ENCODE peak calls at places on chromosomes 3 and 15, in five cellular contexts. N is A549, H is K562, V is GM12878, K is HepG2. D is an unnamed sample.

GRCh38 chr15:70259030-70259424 is 161.3 kb upstream of the TLE3 start:
- DNase-seq in N (no peak), H (peak; percentile 49), V (no peak), K (no peak), D (no peak)

GRCh38 chr15:67839358-67839928 is 402 bp downstream of the RNU6-1 start:
- DNase-seq in N (peak; percentile 76), H (peak; percentile 68), V (no peak), K (peak; percentile 40), D (no peak)

GRCh38 chr15:57820119-57820518 is 113.6 kb downstream of the POLR2M start:
- DNase-seq in N (no peak), H (no peak), V (no peak), K (no peak), D (no peak)

GRCh38 chr15:48385431-48385830 is 54.2 kb downstream of the DUT start:
- DNase-seq in N (no peak), H (no peak), V (no peak), K (no peak), D (no peak)

GRCh38 chr15:58039260-58040035 is 26.1 kb downstream of the ALDH1A2 start:
- DNase-seq in N (no peak), H (no peak), V (no peak), K (no peak), D (no peak)

GRCh38 chr3:50333744-50334328 is 5.8 kb upstream of the TUSC2 start:
- DNase-seq in N (no peak), H (no peak), V (no peak), K (no peak), D (no peak)

GRCh38 chr3:16113704-16114103 is 60.8 kb upstream of the GALNT15 start:
- DNase-seq in N (peak; percentile 12), H (no peak), V (no peak), K (no peak), D (no peak)

GRCh38 chr3:157136647-157137387 is 23.1 kb downstream of the CCNL1 start:
- DNase-seq in N (no peak), H (no peak), V (no peak), K (peak; percentile 82), D (no peak)

GRCh38 chr3:101979033-101979432 is 129.7 kb downstream of the NFKBIZ start:
- DNase-seq in N (no peak), H (no peak), V (no peak), K (no peak), D (no peak)

GRCh38 chr15:65058394-65059368 is 9.1 kb downstream of the RASL12 start:
- DNase-seq in N (no peak), H (no peak), V (no peak), K (peak; percentile 33), D (no peak)

GRCh38 chr3:140771030-140771677 is 93.3 kb downstream of the TRIM42 start:
- DNase-seq in N (no peak), H (no peak), V (no peak), K (no peak), D (no peak)

GRCh38 chr3:123658118-123658859 is 73.4 kb upstream of the HACD2 start:
- DNase-seq in N (no peak), H (no peak), V (no peak), K (no peak), D (no peak)

GRCh38 chr15:50140097-50140496 is 21.1 kb upstream of the ATP8B4 start:
- DNase-seq in N (no peak), H (no peak), V (no peak), K (no peak), D (no peak)

GRCh38 chr3:170745211-170745718 is 124.7 kb downstream of the RPL22L1 start:
- DNase-seq in N (no peak), H (no peak), V (no peak), K (no peak), D (no peak)

GRCh38 chr3:71258116-71258515 is 325.4 kb downstream of the FOXP1 start:
- DNase-seq in N (peak; percentile 89), H (no peak), V (no peak), K (peak; percentile 70), D (no peak)

GRCh38 chr15:49103002-49103401 is 52.4 kb downstream of the COPS2 start:
- DNase-seq in N (no peak), H (no peak), V (no peak), K (no peak), D (no peak)

GRCh38 chr3:160399347-160400047 is at the start of gene SMC4:
- DNase-seq in N (peak; percentile 93), H (peak; percentile 70), V (peak; percentile 79), K (peak; percentile 91), D (peak; percentile 50)

GRCh38 chr3:172229462-172229861 is 190.1 kb downstream of the FNDC3B start:
- DNase-seq in N (no peak), H (no peak), V (no peak), K (no peak), D (no peak)

GRCh38 chr3:193225726-193226125 is 15.3 kb upstream of the PLAAT1 start:
- DNase-seq in N (no peak), H (no peak), V (no peak), K (no peak), D (no peak)

GRCh38 chr3:181730364-181730763 is 18.6 kb downstream of the SOX2 start:
- DNase-seq in N (no peak), H (no peak), V (no peak), K (no peak), D (no peak)

GRCh38 chr3:104750581-104750980 is 616.1 kb upstream of the ALCAM start:
- DNase-seq in N (no peak), H (no peak), V (no peak), K (no peak), D (no peak)

GRCh38 chr3:55880357-55880756 is 393.3 kb upstream of the WNT5A start:
- DNase-seq in N (no peak), H (no peak), V (no peak), K (no peak), D (no peak)

GRCh38 chr3:55885721-55886120 is 398.6 kb upstream of the WNT5A start:
- DNase-seq in N (no peak), H (no peak), V (no peak), K (no peak), D (no peak)

GRCh38 chr3:55884491-55885285 is 397.6 kb upstream of the WNT5A start:
- DNase-seq in N (no peak), H (no peak), V (no peak), K (no peak), D (peak; percentile 2)

GRCh38 chr3:55882006-55882405 is 394.9 kb upstream of the WNT5A start:
- DNase-seq in N (no peak), H (no peak), V (no peak), K (no peak), D (peak; percentile 43)

GRCh38 chr3:55884066-55884465 is 397.0 kb upstream of the WNT5A start:
- DNase-seq in N (no peak), H (no peak), V (no peak), K (no peak), D (no peak)
- TF ChIP-seq CEBPB in N (no peak), H (no peak), V (no peak), K (no peak), D (no peak)

GRCh38 chr15:95601525-95601924 is 729.0 kb upstream of the NR2F2 start:
- DNase-seq in N (no peak), H (no peak), V (no peak), K (no peak), D (no peak)

GRCh38 chr15:95603802-95604201 is 726.7 kb upstream of the NR2F2 start:
- DNase-seq in N (no peak), H (no peak), V (no peak), K (no peak), D (no peak)

GRCh38 chr15:95606551-95606950 is 723.9 kb upstream of the NR2F2 start:
- DNase-seq in N (no peak), H (no peak), V (no peak), K (no peak), D (no peak)

GRCh38 chr15:95605098-95605497 is 725.4 kb upstream of the NR2F2 start:
- DNase-seq in N (no peak), H (no peak), V (no peak), K (no peak), D (no peak)

DNA sequence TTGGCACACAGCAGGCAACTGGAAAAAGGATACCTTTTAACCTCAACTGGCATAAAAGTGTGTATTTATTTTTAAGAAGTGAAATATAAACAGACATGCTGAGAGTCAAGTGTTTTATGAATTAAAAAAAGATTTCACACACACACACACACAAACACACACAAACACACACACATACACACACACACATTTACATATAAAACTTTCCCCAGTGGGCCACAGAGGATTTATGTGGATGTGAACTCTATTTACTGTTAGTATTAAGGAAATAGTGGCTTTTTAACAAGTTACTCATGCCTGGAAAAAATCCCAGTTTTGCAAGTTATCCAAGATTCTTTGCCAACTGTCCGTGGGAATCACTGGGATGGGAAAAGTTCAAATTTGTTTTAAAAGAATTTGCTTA is 725.9 kb upstream of the NR2F2 start:
- DNase-seq in N (peak; percentile 22), H (no peak), V (no peak), K (no peak), D (no peak)
- TF ChIP-seq HDAC2 in N (no peak), H (no peak), V (no peak), K (no peak), D (no peak)

DNA sequence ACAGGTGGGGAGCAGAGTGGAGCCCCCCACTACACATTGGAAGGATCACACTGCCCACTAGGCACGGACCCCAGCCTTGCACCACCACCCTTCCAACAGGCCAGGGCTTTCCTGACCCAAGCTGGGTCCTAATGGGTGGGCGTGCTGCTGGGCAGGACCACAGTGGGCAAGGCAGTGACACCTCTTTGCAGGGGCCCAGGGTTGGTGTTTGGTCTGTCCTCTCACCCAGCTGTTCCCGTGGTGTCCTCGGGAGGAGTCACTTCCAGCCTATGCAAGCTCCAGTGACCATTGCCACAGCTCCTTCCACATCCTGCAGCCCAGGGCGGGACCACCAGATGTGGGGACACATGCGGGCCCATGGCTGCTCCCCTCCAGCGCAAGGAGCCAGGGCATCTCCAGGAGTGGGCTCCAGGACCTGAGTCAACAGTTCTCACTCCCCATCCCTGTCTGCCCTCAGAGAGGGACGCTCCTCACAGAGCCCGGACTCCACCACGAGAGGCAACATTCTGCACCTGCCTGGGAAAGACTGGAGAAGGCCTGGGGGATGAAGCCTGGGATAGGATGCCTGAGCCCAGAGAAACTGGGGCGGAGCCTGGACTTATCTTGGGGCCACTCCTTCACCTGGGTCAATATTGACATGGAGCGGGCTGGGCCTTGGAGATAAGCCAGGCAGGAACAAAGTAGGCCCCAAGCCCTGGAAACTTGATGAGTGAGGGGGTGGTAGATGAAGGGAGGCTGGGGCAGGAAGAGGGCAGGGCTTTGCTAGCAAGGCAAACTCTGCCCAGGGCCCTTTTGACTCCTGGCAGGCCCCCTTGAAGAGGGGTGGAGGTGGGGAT is 3.9 kb upstream of the VILL start:
- DNase-seq in N (peak; percentile 65), H (peak; percentile 98), V (no peak), K (peak; percentile 81), D (no peak)
- TF ChIP-seq CEBPB in N (no peak), H (no peak), V (no peak), K (no peak), D (no peak)

DNA sequence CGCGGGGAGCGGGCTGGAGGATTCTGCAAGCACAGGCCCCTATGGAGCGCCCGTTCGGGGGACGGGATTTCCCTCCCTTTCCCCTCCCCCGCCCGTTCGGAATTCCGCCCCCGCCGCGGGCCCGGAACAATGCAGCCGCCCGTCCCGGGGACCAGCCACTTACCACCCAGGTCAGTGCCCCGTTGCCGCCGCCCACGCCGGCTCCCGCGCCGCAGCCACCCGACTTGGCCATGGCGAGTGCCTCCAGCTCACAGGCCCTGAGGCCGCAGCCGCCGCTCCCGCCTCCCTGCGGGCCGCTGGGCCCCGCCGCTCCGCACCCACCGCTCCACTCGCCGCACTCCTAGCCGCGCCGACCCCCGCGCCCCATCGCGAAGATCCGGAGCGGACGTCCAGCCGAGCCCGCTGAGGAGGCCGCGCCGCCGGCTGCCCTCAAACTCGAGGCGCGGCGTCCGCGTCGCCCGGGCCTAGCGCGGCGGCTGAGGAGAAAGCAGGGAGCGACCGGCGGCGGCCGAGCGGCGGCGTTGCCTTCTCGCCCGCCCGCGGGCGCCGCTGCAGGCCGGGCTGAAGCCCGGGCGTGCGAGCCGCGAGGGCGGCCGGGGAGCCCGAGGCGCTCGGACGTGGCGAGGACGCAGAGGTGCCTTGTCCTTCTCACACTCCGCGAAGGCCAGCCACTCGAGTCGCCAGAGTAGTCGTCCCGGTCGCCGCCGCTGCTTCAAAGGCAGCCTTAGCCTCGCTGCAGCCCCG is 469 bp downstream of the TOP2B start:
- DNase-seq in N (peak; percentile 42), H (peak; percentile 79), V (no peak), K (peak; percentile 29), D (peak; percentile 68)
- TF ChIP-seq HDAC2 in N (no peak), H (no peak), V (no peak), K (no peak), D (no peak)